ENCODE peak calls at places on chromosomes 16 and 17, in ten cellular contexts. M is heart right ventricle, W is PC-3, X is GM23338, P is NB4, A is AG09309, H is dorsolateral prefrontal cortex, E is colonic mucosa, B is tibial artery, Q is left ventricle myocardium inferior. S is an unnamed sample.

GRCh38 chr17:16428098-16428882 is 12.9 kb downstream of the TRPV2 start:
- DNase-seq in X (peak), Q (peak), A (no peak), P (peak), M (peak), H (peak), W (peak), E (peak), B (no peak), S (peak)

GRCh38 chr16:19289805-19290490 is 4.4 kb downstream of the CLEC19A start:
- DNase-seq in P (no peak), A (no peak), H (peak), X (peak), B (no peak), W (no peak), Q (no peak), M (no peak), E (no peak), S (no peak)

GRCh38 chr17:31508310-31509094 is 117.0 kb downstream of the RAB11FIP4 start:
- DNase-seq in M (no peak), X (peak), W (no peak), P (no peak), H (no peak), B (no peak), E (peak), Q (no peak), A (no peak), S (no peak)

GRCh38 chr16:31108035-31108793 is at the start of gene BCKDK:
- DNase-seq in H (peak), W (peak), M (peak), X (peak), P (peak), B (peak), E (peak), Q (peak), A (no peak), S (peak)

GRCh38 chr17:68011199-68011665 is 15.0 kb upstream of the C17orf58 start:
- DNase-seq in P (peak), X (peak), A (no peak), Q (peak), E (peak), W (peak), M (peak), H (peak), B (peak), S (no peak)

GRCh38 chr16:10080031-10080772 is 102.0 kb downstream of the GRIN2A start:
- DNase-seq in X (no peak), M (peak), Q (peak), H (peak), B (peak), W (peak), P (no peak), E (no peak), A (peak), S (peak)

GRCh38 chr16:17343028-17343427 is 127.7 kb downstream of the XYLT1 start:
- DNase-seq in P (peak), X (no peak), M (no peak), E (no peak), Q (no peak), B (no peak), W (no peak), A (no peak), H (no peak), S (no peak)

GRCh38 chr17:81171941-81172340 is 5.9 kb upstream of the AATK start:
- DNase-seq in H (no peak), M (no peak), W (no peak), X (no peak), A (no peak), P (no peak), E (no peak), B (no peak), Q (no peak), S (peak)

GRCh38 chr17:57986841-57987581 is 1.0 kb downstream of the VEZF1 start:
- DNase-seq in Q (peak), B (peak), X (peak), A (no peak), H (no peak), W (peak), E (peak), P (peak), M (peak), S (peak)

GRCh38 chr17:56672195-56672594 is 78.7 kb downstream of the NOG start:
- DNase-seq in M (no peak), H (no peak), E (no peak), W (no peak), P (no peak), B (no peak), X (no peak), Q (no peak), A (no peak), S (no peak)

GRCh38 chr16:23079683-23080221 is 69.5 kb downstream of the USP31 start:
- DNase-seq in W (peak), M (no peak), E (peak), X (no peak), B (no peak), H (no peak), A (no peak), P (no peak), Q (no peak), S (no peak)

GRCh38 chr17:40343126-40344119 is 21.1 kb downstream of the GJD3 start:
- DNase-seq in M (peak), Q (peak), H (no peak), W (no peak), A (no peak), X (no peak), P (peak), B (no peak), E (peak), S (no peak)

GRCh38 chr17:16446338-16446983 is 31.1 kb downstream of the TRPV2 start:
- DNase-seq in M (no peak), P (peak), A (no peak), E (no peak), X (peak), W (peak), B (no peak), H (no peak), Q (no peak), S (no peak)

GRCh38 chr16:56327929-56328258 is 97.5 kb downstream of the AMFR start:
- DNase-seq in H (no peak), X (no peak), W (no peak), E (no peak), Q (no peak), A (no peak), P (no peak), B (no peak), M (no peak), S (no peak)

GRCh38 chr17:55202906-55203305 is 61.9 kb upstream of the HLF start:
- DNase-seq in M (no peak), P (no peak), B (no peak), X (no peak), E (no peak), A (no peak), W (no peak), Q (no peak), H (no peak), S (no peak)

GRCh38 chr16:69796285-69797118 is 34.4 kb downstream of the WWP2 start:
- DNase-seq in B (no peak), A (peak), H (no peak), E (peak), M (no peak), P (peak), X (peak), Q (no peak), W (peak), S (peak)

GRCh38 chr16:69799601-69800000 is 37.5 kb downstream of the WWP2 start:
- DNase-seq in B (no peak), P (no peak), E (no peak), X (no peak), W (no peak), M (no peak), H (no peak), Q (no peak), A (no peak), S (no peak)

GRCh38 chr16:69793521-69793920 is 31.4 kb downstream of the WWP2 start:
- DNase-seq in H (no peak), M (no peak), X (no peak), W (no peak), B (no peak), E (no peak), P (no peak), A (no peak), Q (no peak), S (no peak)

GRCh38 chr16:69804283-69804682 is 42.2 kb downstream of the WWP2 start:
- DNase-seq in M (no peak), P (no peak), A (peak), X (no peak), E (no peak), W (no peak), B (no peak), Q (no peak), H (no peak), S (peak)

GRCh38 chr16:69798466-69798865 is 36.3 kb downstream of the WWP2 start:
- DNase-seq in W (no peak), E (no peak), H (peak), M (no peak), X (peak), A (no peak), P (no peak), Q (no peak), B (no peak), S (peak)
- TF ChIP-seq CTCF in W (peak), E (no peak), H (peak), M (peak), X (peak), A (peak), P (peak), Q (peak), B (peak), S (peak)

GRCh38 chr17:29430275-29430674 is 40.1 kb downstream of the TAOK1 start:
- DNase-seq in E (no peak), H (no peak), M (no peak), W (no peak), B (no peak), A (no peak), P (no peak), X (no peak), Q (no peak), S (no peak)

GRCh38 chr17:29434550-29434949 is 44.4 kb downstream of the TAOK1 start:
- DNase-seq in Q (no peak), P (no peak), X (no peak), M (no peak), E (no peak), A (no peak), H (no peak), B (no peak), W (no peak), S (no peak)

DNA sequence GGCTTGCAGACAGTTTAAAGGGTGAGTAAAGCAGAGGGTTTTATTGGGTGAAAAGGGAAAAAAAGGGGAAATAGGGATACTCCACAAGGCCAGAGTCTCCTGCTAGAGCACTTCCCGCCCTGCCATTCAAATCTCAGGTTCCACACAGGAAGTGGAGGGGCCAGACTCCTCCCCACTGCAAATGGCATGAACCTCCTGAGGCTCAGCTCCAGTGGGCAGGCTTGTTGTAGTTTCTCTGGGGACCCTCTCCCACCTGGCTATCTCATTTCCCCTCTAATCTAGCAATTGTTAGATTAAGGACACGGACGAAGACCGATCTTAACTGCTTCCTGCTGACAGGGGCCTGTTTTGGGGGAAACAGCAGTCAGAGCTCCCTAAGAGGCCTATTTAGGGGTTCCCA is 43.4 kb downstream of the TAOK1 start:
- DNase-seq in B (no peak), A (no peak), X (peak), Q (no peak), E (no peak), H (no peak), W (no peak), P (peak), M (no peak), S (no peak)
- H3K4me3 ChIP-seq in B (no peak), A (no peak), X (no peak), Q (peak), E (no peak), H (no peak), W (no peak), P (no peak), M (no peak), S (no peak)

GRCh38 chr17:28407130-28407973 is 1.3 kb upstream of the SLC46A1 start:
- DNase-seq in Q (no peak), X (peak), E (no peak), W (no peak), M (no peak), H (no peak), B (no peak), A (no peak), P (no peak), S (no peak)
- TF ChIP-seq CTCF in Q (no peak), X (peak), E (no peak), W (no peak), M (no peak), H (no peak), B (no peak), A (no peak), P (no peak), S (no peak)

GRCh38 chr17:41777157-41777578 is 9.3 kb downstream of the JUP start:
- DNase-seq in A (no peak), E (no peak), W (no peak), X (peak), H (no peak), Q (peak), P (no peak), M (peak), B (no peak), S (peak)

GRCh38 chr17:41775394-41776226 is 10.9 kb downstream of the JUP start:
- DNase-seq in M (peak), B (no peak), Q (peak), A (no peak), E (peak), X (peak), W (no peak), P (no peak), H (peak), S (no peak)

GRCh38 chr17:41781404-41782110 is 5.0 kb downstream of the JUP start:
- DNase-seq in E (no peak), A (no peak), M (peak), Q (peak), P (peak), B (no peak), W (no peak), H (no peak), X (no peak), S (no peak)

GRCh38 chr17:41779954-41780353 is 6.6 kb downstream of the JUP start:
- DNase-seq in H (no peak), E (no peak), X (no peak), M (no peak), B (no peak), P (no peak), Q (no peak), W (no peak), A (no peak), S (no peak)

GRCh38 chr17:41777579-41778188 is 8.8 kb downstream of the JUP start:
- DNase-seq in E (peak), P (no peak), M (peak), X (no peak), B (peak), A (peak), W (peak), Q (peak), H (peak), S (peak)
- H3K4me3 ChIP-seq in E (no peak), P (no peak), M (peak), X (no peak), B (no peak), A (no peak), W (peak), Q (peak), H (no peak), S (no peak)